ENCODE peak calls at places on chromosome 6, in four cellular contexts. Z is upper lobe of left lung, L is tibial nerve, D is A549. B is an unnamed sample. For H3K4me1, the result is how much of the 10 kb centered on the place peaks cover.

GRCh38 chr6:34132486-34133185 is 13.3 kb downstream of the GRM4 start:
- DNase-seq in Z (no peak), L (no peak), D (peak), B (no peak)

GRCh38 chr6:27872634-27873028 is 39.6 kb downstream of the OR2B2 start:
- DNase-seq in Z (no peak), L (no peak), D (no peak), B (no peak)

GRCh38 chr6:16496982-16497823 is 258.8 kb downstream of the GMPR start:
- DNase-seq in Z (no peak), L (no peak), D (no peak), B (no peak)

GRCh38 chr6:28981833-28982475 is 23.2 kb downstream of the ZNF311 start:
- DNase-seq in Z (peak), L (peak), D (peak), B (peak)

GRCh38 chr6:28982476-28983266 is 22.4 kb downstream of the ZNF311 start:
- DNase-seq in Z (no peak), L (no peak), D (peak), B (no peak)

GRCh38 chr6:168149015-168149414 is 70.0 kb upstream of the FRMD1 start:
- DNase-seq in Z (no peak), L (no peak), D (no peak), B (no peak)

GRCh38 chr6:93165850-93166249 is 253.5 kb downstream of the EPHA7 start:
- DNase-seq in Z (peak), L (no peak), D (no peak), B (no peak)

GRCh38 chr6:53410508-53411258 is 61.9 kb upstream of the ELOVL5 start:
- DNase-seq in Z (peak), L (no peak), D (peak), B (peak)

GRCh38 chr6:103002282-103002681 is 1608.8 kb downstream of the GRIK2 start:
- DNase-seq in Z (no peak), L (no peak), D (no peak), B (no peak)

GRCh38 chr6:40472354-40472753 is 114.8 kb downstream of the LRFN2 start:
- DNase-seq in Z (no peak), L (no peak), D (no peak), B (no peak)

GRCh38 chr6:951782-952181 is 258.8 kb upstream of the EXOC2 start:
- DNase-seq in Z (no peak), L (no peak), D (no peak), B (no peak)

GRCh38 chr6:161257778-161258457 is 15.9 kb downstream of the AGPAT4 start:
- DNase-seq in Z (no peak), L (no peak), D (peak), B (no peak)

GRCh38 chr6:7911345-7911725 is 747 bp upstream of the TXNDC5 start:
- DNase-seq in Z (no peak), L (no peak), D (no peak), B (peak)

GRCh38 chr6:155177369-155177961 is 86.3 kb upstream of the CLDN20 start:
- DNase-seq in Z (no peak), L (no peak), D (peak), B (no peak)

GRCh38 chr6:131199568-131200272 is 64.5 kb downstream of the AKAP7 start:
- DNase-seq in Z (peak), L (no peak), D (peak), B (peak)

GRCh38 chr6:160750276-160750689 is 48.2 kb downstream of the PLG start:
- DNase-seq in Z (no peak), L (no peak), D (peak), B (no peak)

GRCh38 chr6:85390105-85390728 is 59.7 kb upstream of the NT5E start:
- DNase-seq in Z (no peak), L (no peak), D (peak), B (peak)

GRCh38 chr6:166610104-166610503 is 16.9 kb downstream of the RPS6KA2 start:
- DNase-seq in Z (no peak), L (no peak), D (no peak), B (no peak)

GRCh38 chr6:166605752-166606151 is 19.3 kb upstream of the RAMACL start:
- DNase-seq in Z (peak), L (no peak), D (no peak), B (no peak)

GRCh38 chr6:166612471-166612881 is 14.6 kb downstream of the RPS6KA2 start:
- DNase-seq in Z (peak), L (no peak), D (no peak), B (no peak)

GRCh38 chr6:166611631-166612030 is 15.4 kb downstream of the RPS6KA2 start:
- DNase-seq in Z (peak), L (no peak), D (no peak), B (no peak)

DNA sequence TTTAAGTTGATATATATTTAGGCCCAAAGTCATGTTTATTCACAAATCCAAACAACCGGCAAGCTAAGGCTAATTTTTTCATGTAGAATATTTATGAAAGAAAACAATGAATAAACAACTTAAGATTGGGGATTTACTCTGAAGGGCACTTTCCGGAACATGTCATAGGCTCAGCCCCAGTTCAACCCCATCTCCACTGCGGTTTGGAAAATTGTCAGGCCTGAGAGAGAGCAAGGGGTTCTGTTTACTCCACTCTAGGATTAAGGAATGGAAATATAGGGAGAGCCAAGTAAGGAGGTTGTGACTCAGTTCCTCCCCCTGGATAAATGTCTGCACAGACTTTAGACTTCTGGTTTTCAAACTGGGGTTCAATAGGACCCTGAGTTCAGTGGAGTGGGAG is 18.2 kb downstream of the RPS6KA2 start:
- DNase-seq in Z (peak), L (no peak), D (no peak), B (peak)
- H3K27ac ChIP-seq in Z (peak), L (no peak), D (no peak), B (peak)

GRCh38 chr6:39017481-39017880 is 31.1 kb upstream of the GLP1R start:
- DNase-seq in Z (no peak), L (no peak), D (no peak), B (no peak)
- TF ChIP-seq EP300 in Z (no peak), L (no peak), D (no peak), B (no peak)

GRCh38 chr6:109055771-109056235 is 38.8 kb downstream of the SESN1 start:
- DNase-seq in Z (no peak), L (no peak), D (no peak), B (no peak)
- H3K4me1 ChIP-seq in Z (under half), L (under half), D (under half), B (under half)

GRCh38 chr6:115947964-115948541 is 112.6 kb downstream of the FRK start:
- DNase-seq in Z (no peak), L (no peak), D (no peak), B (peak)

GRCh38 chr6:115945306-115945705 is 115.4 kb downstream of the FRK start:
- DNase-seq in Z (no peak), L (no peak), D (no peak), B (no peak)

GRCh38 chr6:115948751-115949150 is 111.9 kb downstream of the FRK start:
- DNase-seq in Z (no peak), L (no peak), D (no peak), B (no peak)

GRCh38 chr6:115945806-115946205 is 114.9 kb downstream of the FRK start:
- DNase-seq in Z (no peak), L (no peak), D (no peak), B (no peak)
- H3K27ac ChIP-seq in Z (no peak), L (no peak), D (no peak), B (no peak)

DNA sequence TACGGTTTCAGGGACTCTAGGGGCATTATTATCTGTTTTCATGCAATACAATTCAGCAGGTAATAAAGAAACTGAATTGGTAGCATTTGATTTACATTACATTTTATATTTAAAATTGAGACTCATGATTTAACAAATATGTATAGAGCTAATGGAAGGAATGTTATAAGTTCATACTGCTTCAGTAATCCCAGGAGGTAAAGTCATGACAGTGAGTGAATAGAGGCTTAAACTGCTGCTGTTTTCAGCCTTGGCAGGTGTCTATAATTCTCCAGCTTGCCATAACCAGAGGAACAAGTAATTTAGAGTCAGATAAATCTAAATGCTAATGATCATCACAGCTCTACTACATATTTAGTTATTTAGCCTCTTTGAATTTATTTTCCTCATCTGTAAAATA is 360.8 kb upstream of the MANEA start:
- DNase-seq in Z (no peak), L (no peak), D (no peak), B (no peak)
- TF ChIP-seq EP300 in Z (no peak), L (no peak), D (no peak), B (no peak)